ENCODE peak calls at places on chromosomes 11 and 22, in ten cellular contexts. B is body of pancreas, K is H9, M is AG09309, F is BE2C, O is sigmoid colon, U is right atrium auricular region, Q is neural crest cell, I is tibial nerve, G is ovary. D is an unnamed sample.

GRCh38 chr22:46971141-46971775 is 208.8 kb downstream of the TBC1D22A start:
- DNase-seq in B (peak; percentile 72), K (no peak), M (no peak), F (peak; percentile 43), O (peak; percentile 70), U (peak; percentile 64), Q (no peak), I (no peak), G (peak; percentile 60), D (no peak)

GRCh38 chr22:36257308-36257707 is 4.4 kb downstream of the APOL1 start:
- DNase-seq in B (no peak), K (peak; percentile 14), M (no peak), F (no peak), O (no peak), U (no peak), Q (no peak), I (no peak), G (no peak), D (no peak)

GRCh38 chr22:42862045-42862734 is 5.1 kb upstream of the ARFGAP3 start:
- DNase-seq in B (no peak), K (no peak), M (no peak), F (no peak), O (no peak), U (no peak), Q (no peak), I (no peak), G (no peak), D (no peak)

GRCh38 chr11:69061713-69062053 is 13.0 kb downstream of the TPCN2 start:
- DNase-seq in B (no peak), K (no peak), M (no peak), F (no peak), O (no peak), U (no peak), Q (no peak), I (no peak), G (no peak), D (no peak)

GRCh38 chr22:30420401-30421178 is 5.0 kb upstream of the MTFP1 start:
- DNase-seq in B (no peak), K (no peak), M (peak; percentile 59), F (no peak), O (no peak), U (no peak), Q (no peak), I (no peak), G (no peak), D (no peak)

GRCh38 chr22:32328306-32329201 is 29.1 kb upstream of the RFPL3 start:
- DNase-seq in B (no peak), K (no peak), M (no peak), F (no peak), O (no peak), U (peak; percentile 30), Q (no peak), I (no peak), G (no peak), D (no peak)

GRCh38 chr22:20456064-20456721 is 18.6 kb upstream of the SCARF2 start:
- DNase-seq in B (peak; percentile 77), K (peak; percentile 89), M (peak; percentile 57), F (peak; percentile 84), O (peak; percentile 90), U (peak; percentile 81), Q (peak; percentile 72), I (peak; percentile 44), G (peak; percentile 76), D (peak; percentile 85)

GRCh38 chr22:39171623-39172264 is 19.3 kb upstream of the CBX7 start:
- DNase-seq in B (no peak), K (peak; percentile 72), M (no peak), F (no peak), O (no peak), U (no peak), Q (no peak), I (no peak), G (no peak), D (no peak)

GRCh38 chr11:65651339-65651588 is 11.5 kb downstream of the RELA start:
- DNase-seq in B (no peak), K (no peak), M (no peak), F (no peak), O (no peak), U (no peak), Q (no peak), I (no peak), G (no peak), D (no peak)

GRCh38 chr11:118002010-118002540 is 15.9 kb downstream of the IL10RA start:
- DNase-seq in B (no peak), K (no peak), M (no peak), F (no peak), O (no peak), U (peak; percentile 55), Q (no peak), I (no peak), G (no peak), D (no peak)

GRCh38 chr22:39634530-39635399 is 64.2 kb downstream of the CACNA1I start:
- DNase-seq in B (peak; percentile 29), K (no peak), M (peak; percentile 38), F (peak; percentile 69), O (no peak), U (no peak), Q (no peak), I (no peak), G (no peak), D (no peak)

GRCh38 chr11:33545941-33546340 is 154.7 kb downstream of the C11orf91 start:
- DNase-seq in B (no peak), K (no peak), M (no peak), F (no peak), O (no peak), U (no peak), Q (no peak), I (no peak), G (no peak), D (no peak)

GRCh38 chr11:33540946-33541915 is 159.4 kb downstream of the C11orf91 start:
- DNase-seq in B (no peak), K (no peak), M (no peak), F (no peak), O (no peak), U (no peak), Q (no peak), I (no peak), G (no peak), D (no peak)

GRCh38 chr11:33543823-33544222 is 156.8 kb downstream of the C11orf91 start:
- DNase-seq in B (no peak), K (no peak), M (no peak), F (no peak), O (no peak), U (no peak), Q (no peak), I (no peak), G (no peak), D (no peak)

GRCh38 chr11:33544593-33545373 is 155.8 kb downstream of the C11orf91 start:
- DNase-seq in B (no peak), K (no peak), M (no peak), F (no peak), O (no peak), U (no peak), Q (no peak), I (no peak), G (no peak), D (no peak)

DNA sequence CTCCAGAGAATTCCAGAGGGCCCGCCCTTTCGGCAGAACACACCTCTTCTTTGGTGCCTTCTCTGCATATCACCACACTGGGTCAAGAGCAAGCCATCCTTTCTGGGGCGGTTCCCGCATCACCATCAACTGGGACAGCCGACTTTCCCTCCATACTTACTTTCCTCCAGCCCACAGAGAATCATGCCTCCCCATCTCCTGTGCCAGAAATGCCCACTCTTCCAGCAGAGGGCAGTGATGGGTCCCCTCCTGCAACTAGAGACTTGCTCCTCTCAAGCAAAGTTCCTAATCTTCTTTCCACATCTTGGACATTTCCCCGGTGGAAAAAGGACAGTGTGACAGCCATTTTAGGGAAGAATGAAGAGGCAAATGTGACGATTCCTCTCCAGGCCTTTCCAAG is 157.7 kb downstream of the C11orf91 start:
- DNase-seq in B (peak; percentile 76), K (peak; percentile 73), M (no peak), F (peak; percentile 36), O (no peak), U (no peak), Q (peak; percentile 52), I (peak; percentile 21), G (peak; percentile 31), D (peak; percentile 71)
- TF ChIP-seq CTCF in B (peak; percentile 57), K (peak; percentile 80), M (peak; percentile 61), F (peak; percentile 57), O (peak; percentile 21), U (peak; percentile 68), Q (peak; percentile 66), I (peak; percentile 48), G (no peak), D (peak; percentile 57)

GRCh38 chr11:128390246-128390645 is 197.1 kb downstream of the ETS1 start:
- DNase-seq in B (no peak), K (no peak), M (no peak), F (no peak), O (no peak), U (no peak), Q (no peak), I (no peak), G (no peak), D (no peak)
- TF ChIP-seq CTCF in B (no peak), K (no peak), M (no peak), F (no peak), O (no peak), U (no peak), Q (no peak), I (no peak), G (no peak), D (no peak)

GRCh38 chr22:24772493-24773220 is 1.9 kb downstream of the PIWIL3 start:
- DNase-seq in B (peak; percentile 7), K (peak; percentile 79), M (no peak), F (peak; percentile 57), O (no peak), U (no peak), Q (no peak), I (no peak), G (no peak), D (peak; percentile 30)
- TF ChIP-seq CTCF in B (no peak), K (peak; percentile 82), M (peak; percentile 50), F (peak; percentile 88), O (peak; percentile 5), U (peak; percentile 57), Q (peak; percentile 63), I (peak; percentile 29), G (peak; percentile 16), D (peak; percentile 52)

GRCh38 chr22:41285441-41285819 is 557 bp downstream of the RANGAP1 start:
- DNase-seq in B (peak; percentile 58), K (peak; percentile 48), M (no peak), F (peak; percentile 80), O (peak; percentile 73), U (peak; percentile 72), Q (no peak), I (no peak), G (peak; percentile 50), D (peak; percentile 83)

GRCh38 chr22:41284465-41284864 is 1.5 kb downstream of the RANGAP1 start:
- DNase-seq in B (peak; percentile 21), K (no peak), M (no peak), F (no peak), O (no peak), U (no peak), Q (no peak), I (no peak), G (no peak), D (no peak)

GRCh38 chr22:41286639-41287091 is 678 bp upstream of the RANGAP1 start:
- DNase-seq in B (no peak), K (no peak), M (no peak), F (peak; percentile 32), O (no peak), U (no peak), Q (no peak), I (no peak), G (peak; percentile 30), D (no peak)

GRCh38 chr22:41288245-41288946 is 2.4 kb upstream of the RANGAP1 start:
- DNase-seq in B (peak; percentile 61), K (peak; percentile 58), M (no peak), F (peak; percentile 61), O (peak; percentile 69), U (no peak), Q (no peak), I (no peak), G (no peak), D (no peak)

GRCh38 chr22:41285820-41286638 is at the start of gene RANGAP1:
- DNase-seq in B (peak; percentile 98), K (peak; percentile 99), M (peak; percentile 91), F (peak; percentile 99), O (peak; percentile 98), U (peak; percentile 96), Q (peak; percentile 95), I (peak; percentile 93), G (peak; percentile 96), D (peak; percentile 98)
- TF ChIP-seq CTCF in B (no peak), K (no peak), M (peak; percentile 23), F (peak; percentile 13), O (no peak), U (peak; percentile 7), Q (peak; percentile 30), I (peak; percentile 55), G (no peak), D (no peak)

D was measured in glutamatergic neuron.